ENCODE peak calls at places on chromosomes 1 and 21, in six cellular contexts. One of them, this sample, is unnamed.
A peak's percentile ranks its signal among the peaks of the same experiment; 100 is the strongest.

GRCh38 chr1:117642963-117643362 is 37.1 kb downstream of the TENT5C start:
- DNase-seq in mesendoderm: no peak
- DNase-seq in H9: no peak
- DNase-seq in H1: no peak
- DNase-seq in mesenchymal stem cell: no peak
- DNase-seq in neuronal stem cell: no peak
- DNase-seq in this sample: no peak

GRCh38 chr1:219726480-219727272 is 113.8 kb upstream of the ZC3H11B start:
- DNase-seq in mesendoderm: no peak
- DNase-seq in H9: no peak
- DNase-seq in H1: no peak
- DNase-seq in neuronal stem cell: no peak
- DNase-seq in mesenchymal stem cell: no peak
- DNase-seq in this sample: no peak

GRCh38 chr1:67853704-67854103 is 20.4 kb upstream of the GNG12 start:
- DNase-seq in H1: peak; percentile 95
- DNase-seq in mesenchymal stem cell: peak; percentile 76
- DNase-seq in mesendoderm: peak; percentile 98
- DNase-seq in H9: peak; percentile 95
- DNase-seq in neuronal stem cell: peak; percentile 79
- DNase-seq in this sample: peak; percentile 86

GRCh38 chr1:5994713-5995621 is 2.7 kb upstream of the NPHP4 start:
- DNase-seq in mesendoderm: no peak
- DNase-seq in neuronal stem cell: no peak
- DNase-seq in H1: no peak
- DNase-seq in mesenchymal stem cell: no peak
- DNase-seq in H9: no peak
- DNase-seq in this sample: no peak

GRCh38 chr1:89451011-89451410 is 73.6 kb upstream of the LRRC8B start:
- DNase-seq in mesenchymal stem cell: peak; percentile 19
- DNase-seq in H1: no peak
- DNase-seq in mesendoderm: no peak
- DNase-seq in H9: no peak
- DNase-seq in neuronal stem cell: no peak
- DNase-seq in this sample: peak; percentile 11

GRCh38 chr21:36126166-36126565 is 8.7 kb upstream of the CBR3 start:
- DNase-seq in H1: no peak
- DNase-seq in neuronal stem cell: no peak
- DNase-seq in H9: peak; percentile 15
- DNase-seq in mesendoderm: no peak
- DNase-seq in mesenchymal stem cell: peak; percentile 18
- DNase-seq in this sample: peak; percentile 55

GRCh38 chr1:19878637-19878985 is 3.6 kb upstream of the OTUD3 start:
- DNase-seq in neuronal stem cell: no peak
- DNase-seq in mesendoderm: no peak
- DNase-seq in H9: no peak
- DNase-seq in mesenchymal stem cell: no peak
- DNase-seq in H1: no peak
- DNase-seq in this sample: no peak

GRCh38 chr1:88883156-88883555 is 8.2 kb downstream of the GTF2B start:
- DNase-seq in mesenchymal stem cell: no peak
- DNase-seq in H1: no peak
- DNase-seq in neuronal stem cell: no peak
- DNase-seq in H9: no peak
- DNase-seq in mesendoderm: no peak
- DNase-seq in this sample: peak; percentile 8

GRCh38 chr1:30407862-30408580 is 315.4 kb downstream of the MATN1 start:
- DNase-seq in neuronal stem cell: no peak
- DNase-seq in mesendoderm: peak; percentile 74
- DNase-seq in H9: peak; percentile 5
- DNase-seq in mesenchymal stem cell: no peak
- DNase-seq in H1: peak; percentile 23
- DNase-seq in this sample: no peak

GRCh38 chr1:145994391-145995120 is 1.8 kb downstream of the TXNIP start:
- DNase-seq in H9: no peak
- DNase-seq in mesenchymal stem cell: no peak
- DNase-seq in neuronal stem cell: no peak
- DNase-seq in mesendoderm: no peak
- DNase-seq in H1: no peak
- DNase-seq in this sample: no peak

GRCh38 chr1:69836961-69837636 is 269.4 kb downstream of the LRRC7 start:
- DNase-seq in mesendoderm: no peak
- DNase-seq in H1: no peak
- DNase-seq in mesenchymal stem cell: no peak
- DNase-seq in neuronal stem cell: no peak
- DNase-seq in H9: no peak
- DNase-seq in this sample: no peak

GRCh38 chr1:93798301-93798700 is 80.7 kb downstream of the DNTTIP2 start:
- DNase-seq in mesendoderm: no peak
- DNase-seq in H1: no peak
- DNase-seq in mesenchymal stem cell: no peak
- DNase-seq in neuronal stem cell: no peak
- DNase-seq in H9: no peak
- DNase-seq in this sample: peak; percentile 89

GRCh38 chr1:159900086-159900680 is at the start of gene CFAP45:
- DNase-seq in mesendoderm: peak; percentile 98
- DNase-seq in H1: peak; percentile 79
- DNase-seq in mesenchymal stem cell: peak; percentile 93
- DNase-seq in neuronal stem cell: peak; percentile 86
- DNase-seq in H9: peak; percentile 97
- DNase-seq in this sample: peak; percentile 56

GRCh38 chr1:154014154-154014910 is 23.8 kb downstream of the RPS27 start:
- DNase-seq in H1: no peak
- DNase-seq in mesendoderm: no peak
- DNase-seq in neuronal stem cell: no peak
- DNase-seq in H9: no peak
- DNase-seq in mesenchymal stem cell: peak; percentile 62
- DNase-seq in this sample: peak; percentile 76

GRCh38 chr1:41843378-41843777 is 75.3 kb downstream of the HIVEP3 start:
- DNase-seq in H1: no peak
- DNase-seq in neuronal stem cell: no peak
- DNase-seq in mesenchymal stem cell: peak; percentile 62
- DNase-seq in H9: no peak
- DNase-seq in mesendoderm: peak; percentile 25
- DNase-seq in this sample: peak; percentile 77

GRCh38 chr1:186442651-186443114 is 18.2 kb downstream of the PDC start:
- DNase-seq in H1: no peak
- DNase-seq in mesendoderm: no peak
- DNase-seq in neuronal stem cell: no peak
- DNase-seq in H9: no peak
- DNase-seq in mesenchymal stem cell: peak; percentile 23
- DNase-seq in this sample: peak; percentile 18

GRCh38 chr1:228794810-228795209 is 59.5 kb downstream of the RHOU start:
- DNase-seq in mesenchymal stem cell: no peak
- DNase-seq in neuronal stem cell: no peak
- DNase-seq in H9: no peak
- DNase-seq in H1: no peak
- DNase-seq in mesendoderm: no peak
- DNase-seq in this sample: no peak

GRCh38 chr1:6462412-6463119 is 3.4 kb downstream of the TNFRSF25 start:
- DNase-seq in mesendoderm: no peak
- DNase-seq in mesenchymal stem cell: no peak
- DNase-seq in neuronal stem cell: no peak
- DNase-seq in H1: no peak
- DNase-seq in H9: no peak
- DNase-seq in this sample: no peak

GRCh38 chr1:209875510-209875909 is 47.7 kb downstream of the UTP25 start:
- DNase-seq in H9: peak; percentile 60
- DNase-seq in mesendoderm: peak; percentile 81
- DNase-seq in mesenchymal stem cell: peak; percentile 70
- DNase-seq in H1: no peak
- DNase-seq in neuronal stem cell: peak; percentile 24
- DNase-seq in this sample: peak; percentile 67

GRCh38 chr1:151992345-151993083 is 1.1 kb downstream of the S100A10 start:
- DNase-seq in H9: peak; percentile 87
- DNase-seq in neuronal stem cell: no peak
- DNase-seq in mesendoderm: peak; percentile 91
- DNase-seq in H1: peak; percentile 75
- DNase-seq in mesenchymal stem cell: peak; percentile 93
- DNase-seq in this sample: peak; percentile 87

GRCh38 chr1:197519741-197520334 is 251.8 kb downstream of the CRB1 start:
- DNase-seq in mesendoderm: peak; percentile 22
- DNase-seq in H9: no peak
- DNase-seq in H1: no peak
- DNase-seq in mesenchymal stem cell: peak; percentile 37
- DNase-seq in neuronal stem cell: no peak
- DNase-seq in this sample: peak; percentile 12

GRCh38 chr1:52580283-52580682 is 21.9 kb upstream of the GPX7 start:
- DNase-seq in H9: no peak
- DNase-seq in neuronal stem cell: no peak
- DNase-seq in H1: no peak
- DNase-seq in mesenchymal stem cell: no peak
- DNase-seq in mesendoderm: no peak
- DNase-seq in this sample: no peak
- H2BK15ac ChIP-seq in H9: no peak overlapping the region
- H2BK15ac ChIP-seq in neuronal stem cell: no peak overlapping the region
- H2BK15ac ChIP-seq in H1: no peak overlapping the region
- H2BK15ac ChIP-seq in mesenchymal stem cell: no peak overlapping the region
- H2BK15ac ChIP-seq in mesendoderm: no peak overlapping the region
- H2BK15ac ChIP-seq in this sample: no peak overlapping the region

GRCh38 chr1:201911827-201912571 is 23.3 kb downstream of the SHISA4 start:
- DNase-seq in neuronal stem cell: no peak
- DNase-seq in mesendoderm: peak; percentile 48
- DNase-seq in H9: no peak
- DNase-seq in H1: no peak
- DNase-seq in mesenchymal stem cell: no peak
- DNase-seq in this sample: no peak

GRCh38 chr1:201914456-201915235 is 25.9 kb downstream of the SHISA4 start:
- DNase-seq in mesenchymal stem cell: no peak
- DNase-seq in H1: no peak
- DNase-seq in neuronal stem cell: no peak
- DNase-seq in H9: no peak
- DNase-seq in mesendoderm: no peak
- DNase-seq in this sample: peak; percentile 36

GRCh38 chr1:201917362-201918033 is 28.8 kb downstream of the SHISA4 start:
- DNase-seq in neuronal stem cell: no peak
- DNase-seq in H9: no peak
- DNase-seq in H1: no peak
- DNase-seq in mesenchymal stem cell: peak; percentile 94
- DNase-seq in mesendoderm: no peak
- DNase-seq in this sample: peak; percentile 94

GRCh38 chr1:201916649-201917249 is 28.1 kb downstream of the SHISA4 start:
- DNase-seq in H9: no peak
- DNase-seq in mesendoderm: no peak
- DNase-seq in mesenchymal stem cell: peak; percentile 98
- DNase-seq in neuronal stem cell: no peak
- DNase-seq in H1: no peak
- DNase-seq in this sample: peak; percentile 94

DNA sequence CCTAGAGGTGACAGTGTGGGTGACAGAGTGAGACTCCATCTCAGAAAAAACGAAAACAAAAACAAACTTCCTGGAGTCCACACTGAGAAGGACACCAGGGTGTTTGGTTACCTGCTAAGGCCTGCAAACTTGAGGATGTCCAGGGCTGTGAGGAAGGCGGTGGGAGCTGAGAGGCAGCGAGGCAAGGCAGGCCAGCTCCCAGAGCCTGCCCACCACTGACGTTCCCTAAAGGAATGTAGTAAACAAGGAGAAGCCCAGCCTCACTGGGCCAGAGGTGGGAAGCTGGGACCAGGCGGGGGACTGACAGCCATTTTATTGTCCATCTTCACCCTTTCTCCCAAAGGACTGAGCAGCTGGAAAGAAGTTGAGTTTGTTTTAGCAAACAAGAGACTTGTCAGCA is 24.1 kb downstream of the SHISA4 start:
- DNase-seq in mesenchymal stem cell: peak; percentile 56
- DNase-seq in H9: no peak
- DNase-seq in neuronal stem cell: no peak
- DNase-seq in H1: no peak
- DNase-seq in mesendoderm: no peak
- DNase-seq in this sample: peak; percentile 73
- H4K8ac ChIP-seq in mesenchymal stem cell: no peak overlapping the region
- H4K8ac ChIP-seq in H9: no peak overlapping the region
- H4K8ac ChIP-seq in neuronal stem cell: no peak overlapping the region
- H4K8ac ChIP-seq in H1: no peak overlapping the region
- H4K8ac ChIP-seq in mesendoderm: no peak overlapping the region
- H4K8ac ChIP-seq in this sample: peak overlapping the region; percentile 36

GRCh38 chr1:46133181-46133658 is 791 bp upstream of the PIK3R3 start:
- DNase-seq in neuronal stem cell: no peak
- DNase-seq in mesendoderm: no peak
- DNase-seq in H1: no peak
- DNase-seq in mesenchymal stem cell: no peak
- DNase-seq in H9: no peak
- DNase-seq in this sample: no peak

GRCh38 chr1:46132529-46133180 is at the start of gene PIK3R3:
- DNase-seq in H9: peak; percentile 99
- DNase-seq in neuronal stem cell: peak; percentile 100
- DNase-seq in H1: peak; percentile 93
- DNase-seq in mesenchymal stem cell: peak; percentile 99
- DNase-seq in mesendoderm: peak; percentile 100
- DNase-seq in this sample: peak; percentile 99

GRCh38 chr1:46131093-46131492 is 1.3 kb downstream of the PIK3R3 start:
- DNase-seq in mesenchymal stem cell: peak; percentile 38
- DNase-seq in H9: no peak
- DNase-seq in neuronal stem cell: no peak
- DNase-seq in mesendoderm: no peak
- DNase-seq in H1: no peak
- DNase-seq in this sample: peak; percentile 28

GRCh38 chr1:46130144-46130543 is 2.3 kb downstream of the PIK3R3 start:
- DNase-seq in mesendoderm: no peak
- DNase-seq in neuronal stem cell: no peak
- DNase-seq in H9: no peak
- DNase-seq in H1: no peak
- DNase-seq in mesenchymal stem cell: peak; percentile 15
- DNase-seq in this sample: no peak

DNA sequence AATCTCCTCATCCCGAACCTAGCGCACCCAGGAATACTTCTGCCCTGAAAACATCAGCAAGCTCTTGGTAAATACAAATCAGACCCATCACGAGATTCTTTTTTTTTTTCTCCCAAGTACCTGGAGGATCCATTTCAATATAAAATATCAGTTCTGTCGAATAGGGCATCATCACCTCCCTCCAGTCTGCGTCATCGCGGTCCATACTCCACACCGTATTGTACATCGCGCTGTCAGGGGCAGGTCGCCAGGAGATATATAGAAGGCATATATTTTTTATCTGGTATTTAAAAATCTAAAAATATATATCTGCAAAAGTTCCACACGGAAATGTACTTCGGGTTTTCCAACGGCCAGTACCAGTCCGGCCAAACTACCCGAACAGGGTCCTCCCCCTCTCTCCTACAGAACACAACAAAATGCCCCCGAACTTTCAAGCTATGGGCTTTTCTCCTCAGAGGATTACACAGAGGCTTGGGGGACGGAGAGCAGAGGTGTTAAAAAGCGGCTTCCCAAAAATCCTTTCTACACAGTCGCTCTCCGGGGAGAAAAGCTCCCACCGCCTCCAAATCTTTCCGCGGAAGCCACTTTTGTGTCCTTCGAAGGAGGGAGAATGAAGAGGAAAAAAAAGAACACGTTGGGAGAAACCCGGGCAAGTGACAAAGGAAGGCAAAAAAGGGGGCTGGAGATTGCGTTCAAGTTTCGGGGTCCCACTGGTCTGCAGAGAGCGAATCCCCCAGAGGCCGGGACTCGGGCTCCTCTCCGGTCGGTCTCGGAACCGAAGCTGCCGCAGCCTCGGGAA is 501 bp downstream of the PIK3R3 start:
- DNase-seq in mesenchymal stem cell: peak; percentile 60
- DNase-seq in H1: peak; percentile 46
- DNase-seq in mesendoderm: peak; percentile 29
- DNase-seq in neuronal stem cell: no peak
- DNase-seq in H9: no peak
- DNase-seq in this sample: peak; percentile 45
- H2BK15ac ChIP-seq in mesenchymal stem cell: peak overlapping the region; percentile 87
- H2BK15ac ChIP-seq in H1: no peak overlapping the region
- H2BK15ac ChIP-seq in mesendoderm: peak overlapping the region; percentile 86
- H2BK15ac ChIP-seq in neuronal stem cell: peak overlapping the region; percentile 70
- H2BK15ac ChIP-seq in H9: no peak overlapping the region
- H2BK15ac ChIP-seq in this sample: peak overlapping the region; percentile 27

GRCh38 chr1:201537966-201538617 is 835 bp upstream of the NAV1 start:
- DNase-seq in H9: peak; percentile 56
- DNase-seq in H1: peak; percentile 78
- DNase-seq in mesendoderm: peak; percentile 86
- DNase-seq in mesenchymal stem cell: peak; percentile 70
- DNase-seq in neuronal stem cell: no peak
- DNase-seq in this sample: no peak
- H4K8ac ChIP-seq in H9: no peak overlapping the region
- H4K8ac ChIP-seq in H1: no peak overlapping the region
- H4K8ac ChIP-seq in mesendoderm: no peak overlapping the region
- H4K8ac ChIP-seq in mesenchymal stem cell: peak overlapping the region; percentile 90
- H4K8ac ChIP-seq in neuronal stem cell: no peak overlapping the region
- H4K8ac ChIP-seq in this sample: peak overlapping the region; percentile 12